ENCODE peak calls at places on chromosomes 1 and 21, in four cellular contexts. One of them, this sample, is unnamed.

GRCh38 chr1:226384717-226385116 is 23.2 kb downstream of the PARP1 start:
- DNase-seq in stomach: no peak
- DNase-seq in GM12878: no peak
- DNase-seq in dorsolateral prefrontal cortex: no peak
- DNase-seq in this sample: no peak

GRCh38 chr1:109792056-109792831 is 28.5 kb upstream of the EPS8L3 start:
- DNase-seq in stomach: peak
- DNase-seq in GM12878: no peak
- DNase-seq in dorsolateral prefrontal cortex: peak
- DNase-seq in this sample: peak

GRCh38 chr1:225849905-225850304 is 32.3 kb downstream of the TMEM63A start:
- DNase-seq in dorsolateral prefrontal cortex: no peak
- DNase-seq in GM12878: no peak
- DNase-seq in stomach: peak
- DNase-seq in this sample: no peak

GRCh38 chr1:14281412-14281811 is 317.1 kb upstream of the KAZN start:
- DNase-seq in dorsolateral prefrontal cortex: no peak
- DNase-seq in GM12878: no peak
- DNase-seq in stomach: no peak
- DNase-seq in this sample: no peak

GRCh38 chr1:5386371-5386770 is 605.9 kb downstream of the NPHP4 start:
- DNase-seq in stomach: no peak
- DNase-seq in GM12878: no peak
- DNase-seq in dorsolateral prefrontal cortex: no peak
- DNase-seq in this sample: no peak

GRCh38 chr1:24216254-24216653 is 29.2 kb upstream of the IFNLR1 start:
- DNase-seq in GM12878: no peak
- DNase-seq in dorsolateral prefrontal cortex: no peak
- DNase-seq in stomach: peak
- DNase-seq in this sample: peak

GRCh38 chr1:91603409-91603808 is 102.8 kb downstream of the CDC7 start:
- DNase-seq in GM12878: peak
- DNase-seq in stomach: no peak
- DNase-seq in dorsolateral prefrontal cortex: no peak
- DNase-seq in this sample: no peak

GRCh38 chr1:93180723-93181613 is at the start of gene CCDC18:
- DNase-seq in GM12878: peak
- DNase-seq in dorsolateral prefrontal cortex: no peak
- DNase-seq in stomach: no peak
- DNase-seq in this sample: no peak

GRCh38 chr1:35537788-35538187 is 19.4 kb downstream of the KIAA0319L start:
- DNase-seq in GM12878: no peak
- DNase-seq in stomach: no peak
- DNase-seq in dorsolateral prefrontal cortex: no peak
- DNase-seq in this sample: no peak
- H3K27ac ChIP-seq in GM12878: peak
- H3K27ac ChIP-seq in stomach: peak
- H3K27ac ChIP-seq in dorsolateral prefrontal cortex: peak
- H3K27ac ChIP-seq in this sample: no peak

DNA sequence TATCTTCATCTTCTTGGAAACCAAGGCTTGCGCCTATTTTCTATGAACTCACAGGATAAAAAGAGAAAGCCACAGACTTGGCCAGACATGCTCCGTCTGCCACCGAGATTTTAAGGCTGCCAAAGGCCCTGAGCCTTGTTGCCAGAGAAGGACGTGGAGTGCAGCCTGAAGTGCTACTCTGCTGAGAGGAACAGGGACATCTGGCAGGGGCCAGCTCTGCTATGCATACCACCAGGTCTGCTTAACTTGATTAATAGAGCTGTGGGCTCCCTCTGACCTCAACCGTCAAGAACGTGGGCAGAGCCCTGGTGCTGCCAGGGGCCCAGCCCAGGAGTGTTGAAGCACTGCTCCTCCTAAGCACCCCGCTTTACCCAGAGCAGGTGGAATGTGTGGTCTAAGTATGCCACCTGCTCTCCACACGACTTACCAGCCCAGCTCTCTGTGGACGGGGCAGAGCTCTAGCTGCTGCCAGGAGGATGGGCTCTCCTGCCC is 10.5 kb downstream of the HCRTR1 start:
- DNase-seq in stomach: peak
- DNase-seq in dorsolateral prefrontal cortex: no peak
- DNase-seq in GM12878: no peak
- DNase-seq in this sample: no peak
- H3K4me3 ChIP-seq in stomach: no peak
- H3K4me3 ChIP-seq in dorsolateral prefrontal cortex: no peak
- H3K4me3 ChIP-seq in GM12878: no peak
- H3K4me3 ChIP-seq in this sample: no peak

GRCh38 chr1:244445320-244446181 is 6.2 kb downstream of the ADSS2 start:
- DNase-seq in stomach: no peak
- DNase-seq in dorsolateral prefrontal cortex: no peak
- DNase-seq in GM12878: no peak
- DNase-seq in this sample: no peak
- H3K27ac ChIP-seq in stomach: peak
- H3K27ac ChIP-seq in dorsolateral prefrontal cortex: peak
- H3K27ac ChIP-seq in GM12878: peak
- H3K27ac ChIP-seq in this sample: peak

GRCh38 chr21:36400719-36401118 is 15.5 kb downstream of the CHAF1B start:
- DNase-seq in stomach: no peak
- DNase-seq in dorsolateral prefrontal cortex: no peak
- DNase-seq in GM12878: no peak
- DNase-seq in this sample: peak

GRCh38 chr21:36396971-36397370 is 11.8 kb downstream of the CHAF1B start:
- DNase-seq in GM12878: no peak
- DNase-seq in stomach: no peak
- DNase-seq in dorsolateral prefrontal cortex: no peak
- DNase-seq in this sample: no peak

GRCh38 chr21:36403713-36404112 is 18.5 kb downstream of the CHAF1B start:
- DNase-seq in dorsolateral prefrontal cortex: no peak
- DNase-seq in stomach: no peak
- DNase-seq in GM12878: no peak
- DNase-seq in this sample: peak

GRCh38 chr21:36397606-36398005 is 12.4 kb downstream of the CHAF1B start:
- DNase-seq in dorsolateral prefrontal cortex: no peak
- DNase-seq in GM12878: no peak
- DNase-seq in stomach: no peak
- DNase-seq in this sample: peak

GRCh38 chr21:36402339-36402738 is 17.1 kb downstream of the CHAF1B start:
- DNase-seq in GM12878: no peak
- DNase-seq in stomach: no peak
- DNase-seq in dorsolateral prefrontal cortex: no peak
- DNase-seq in this sample: no peak
- H3K4me3 ChIP-seq in GM12878: no peak
- H3K4me3 ChIP-seq in stomach: no peak
- H3K4me3 ChIP-seq in dorsolateral prefrontal cortex: no peak
- H3K4me3 ChIP-seq in this sample: no peak

GRCh38 chr1:158357441-158357840 is 3.7 kb downstream of the CD1E start:
- DNase-seq in dorsolateral prefrontal cortex: no peak
- DNase-seq in stomach: no peak
- DNase-seq in GM12878: no peak
- DNase-seq in this sample: no peak
- H3K27ac ChIP-seq in dorsolateral prefrontal cortex: no peak
- H3K27ac ChIP-seq in stomach: no peak
- H3K27ac ChIP-seq in GM12878: no peak
- H3K27ac ChIP-seq in this sample: no peak

This sample was measured in endodermal cell.